ENCODE peak calls at places on chromosomes 1 and 21, in four cellular contexts. V is tibial nerve, I is tibial artery, O is heart left ventricle. Q is an unnamed sample.

GRCh38 chr21:41228958-41229357 is 61.0 kb downstream of the BACE2 start:
- DNase-seq in O (no peak), V (no peak), I (no peak), Q (no peak)

GRCh38 chr1:207838156-207839082 is 72.5 kb downstream of the CD34 start:
- DNase-seq in I (peak), O (peak), V (no peak), Q (no peak)

GRCh38 chr21:45329261-45330074 is 41.8 kb upstream of the POFUT2 start:
- DNase-seq in O (no peak), V (no peak), I (peak), Q (peak)

GRCh38 chr1:201713093-201713810 is 115.7 kb upstream of the IPO9 start:
- DNase-seq in O (peak), V (peak), I (peak), Q (no peak)

GRCh38 chr1:40980068-40980452 is 564 bp downstream of the CTPS1 start:
- DNase-seq in O (no peak), I (no peak), V (no peak), Q (no peak)

GRCh38 chr1:202125611-202126010 is 2.9 kb downstream of the GPR37L1 start:
- DNase-seq in V (no peak), I (no peak), O (no peak), Q (no peak)

GRCh38 chr21:29155118-29155932 is 24.9 kb downstream of the MAP3K7CL start:
- DNase-seq in V (peak), I (peak), O (peak), Q (no peak)

GRCh38 chr1:53627031-53627430 is 111.9 kb downstream of the GLIS1 start:
- DNase-seq in V (no peak), O (peak), I (no peak), Q (no peak)

GRCh38 chr21:15617968-15618367 is 111.8 kb upstream of the USP25 start:
- DNase-seq in O (no peak), I (no peak), V (no peak), Q (peak)

GRCh38 chr1:26820784-26821269 is 5.7 kb upstream of the ZDHHC18 start:
- DNase-seq in I (no peak), V (no peak), O (no peak), Q (no peak)

DNA sequence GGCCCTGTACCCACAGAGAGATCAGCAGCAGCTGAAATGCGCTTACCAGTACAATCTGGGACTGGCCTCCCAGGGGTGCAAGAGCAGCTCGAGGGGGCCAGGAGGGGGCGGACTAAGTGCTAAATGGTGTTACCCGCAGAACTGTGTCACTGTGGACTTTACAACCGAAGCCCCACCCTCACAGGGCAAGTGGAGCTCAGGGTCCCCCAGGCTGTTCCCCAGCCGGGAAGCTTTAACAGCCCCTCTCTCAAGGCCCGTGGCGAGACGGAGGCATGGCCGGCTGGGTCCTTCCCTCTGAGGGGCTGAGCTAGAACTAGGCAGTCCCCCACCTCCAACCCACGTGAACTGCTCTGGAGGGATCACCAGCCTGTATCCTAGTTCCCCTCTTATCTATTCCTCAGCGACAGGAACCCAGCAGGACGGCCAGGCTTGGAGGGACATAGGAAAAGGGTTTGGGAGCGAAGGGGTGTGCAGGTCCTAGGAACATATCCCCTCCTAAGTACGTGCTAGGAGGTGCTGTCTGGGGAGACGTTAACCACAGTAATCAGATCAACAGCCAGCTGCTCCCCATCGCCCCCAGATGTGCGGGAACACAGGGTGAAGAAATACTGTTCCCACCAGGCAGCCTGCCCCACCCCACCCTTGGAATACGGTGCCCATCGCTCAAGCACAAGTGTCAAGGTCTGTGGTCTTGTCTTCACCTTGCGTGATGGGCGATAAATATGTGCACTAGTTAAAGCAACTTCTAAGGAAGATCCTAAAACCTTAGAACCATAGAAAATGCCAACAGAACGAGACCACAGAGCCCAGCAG is 24.4 kb downstream of the ZBTB17 start:
- DNase-seq in O (no peak), V (no peak), I (peak), Q (no peak)
- TF ChIP-seq CTCF in O (no peak), V (no peak), I (no peak), Q (no peak)

GRCh38 chr1:10510520-10511493 is 36.1 kb downstream of the PEX14 start:
- DNase-seq in O (no peak), I (no peak), V (no peak), Q (no peak)
- H3K4me3 ChIP-seq in O (no peak), I (peak), V (no peak), Q (peak)

GRCh38 chr1:102630041-102630440 is 478.3 kb downstream of the COL11A1 start:
- DNase-seq in O (no peak), I (no peak), V (no peak), Q (no peak)

GRCh38 chr1:102627145-102627544 is 481.2 kb downstream of the COL11A1 start:
- DNase-seq in O (no peak), V (no peak), I (no peak), Q (no peak)

GRCh38 chr1:102628008-102628736 is 480.1 kb downstream of the COL11A1 start:
- DNase-seq in I (no peak), O (no peak), V (no peak), Q (no peak)
- TF ChIP-seq CTCF in I (no peak), O (no peak), V (no peak), Q (peak)

DNA sequence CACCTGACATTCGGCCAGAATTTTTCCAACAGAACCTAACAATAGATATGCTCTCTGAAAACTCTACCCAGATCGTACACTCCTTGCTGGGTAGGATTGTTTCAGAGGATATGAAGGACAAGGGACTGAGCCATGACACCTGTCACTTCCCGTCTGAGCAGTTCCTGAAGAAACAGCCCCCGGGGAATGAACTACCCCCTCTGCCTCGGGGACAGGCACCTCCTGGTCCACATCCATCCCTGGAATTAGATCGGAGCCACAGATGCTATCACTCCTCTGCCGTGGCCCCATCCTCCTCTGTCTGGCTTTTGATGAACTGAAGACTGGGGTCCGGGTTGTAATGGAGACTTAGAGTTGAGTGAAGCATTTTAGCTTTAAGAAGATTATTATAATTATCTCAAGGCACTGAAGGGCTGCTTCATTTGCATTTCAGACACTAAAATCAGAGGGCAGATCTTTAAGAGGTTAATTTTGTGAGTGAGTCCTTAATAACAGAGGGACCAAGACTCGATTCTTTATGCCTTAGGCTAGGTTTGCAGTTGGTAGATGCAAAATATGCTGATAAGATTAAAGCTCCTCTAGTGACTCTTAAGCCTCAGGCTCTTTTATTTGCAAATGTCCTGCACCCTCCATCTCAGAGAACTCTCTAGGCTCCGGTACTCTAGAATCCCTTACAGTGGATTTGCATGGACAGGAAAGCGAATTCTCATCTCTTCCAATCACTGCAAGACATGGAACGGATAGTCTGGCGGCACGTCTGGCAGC is 333.7 kb downstream of the KIF26B start:
- DNase-seq in V (no peak), I (no peak), O (no peak), Q (no peak)
- H3K4me3 ChIP-seq in V (no peak), I (no peak), O (no peak), Q (no peak)

DNA sequence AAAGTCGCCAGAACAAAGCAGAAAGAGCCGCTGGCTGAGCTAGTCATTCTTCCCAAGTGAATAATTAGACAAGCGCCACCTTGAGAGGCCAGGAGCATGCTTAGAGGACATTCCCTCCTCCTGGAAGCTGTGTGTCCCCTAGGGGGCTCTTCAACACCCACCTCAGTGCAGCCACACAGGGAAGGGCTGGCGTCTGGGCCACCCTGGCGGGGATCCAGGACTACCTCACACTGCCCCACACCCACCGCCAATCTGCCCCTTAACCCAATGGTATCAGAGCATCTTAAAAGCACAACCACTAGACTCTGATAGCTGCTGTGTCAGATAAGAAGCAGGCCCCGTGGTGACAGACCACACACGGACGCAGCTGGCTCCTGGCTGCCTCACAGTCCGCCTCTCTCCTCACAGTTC is 24.9 kb downstream of the SETD4 start:
- DNase-seq in O (no peak), V (no peak), I (no peak), Q (no peak)
- TF ChIP-seq CTCF in O (no peak), V (no peak), I (no peak), Q (no peak)

GRCh38 chr1:44808063-44808937 is at the start of gene BTBD19:
- DNase-seq in I (peak), V (peak), O (peak), Q (no peak)
- H3K4me3 ChIP-seq in I (peak), V (peak), O (peak), Q (no peak)

GRCh38 chr21:32554832-32555436 is 30.4 kb downstream of the TCP10L start:
- DNase-seq in V (no peak), I (no peak), O (no peak), Q (no peak)
- TF ChIP-seq CTCF in V (no peak), I (no peak), O (no peak), Q (no peak)